ENCODE peak calls at places on chromosomes 3 and 15, in eight cellular contexts. R is HAP-1; N is stimulated activated CD4-positive, alpha-beta T cell treated with anti-CD3 and anti-CD28 coated beads, TNF-alpha, amount 100 ng/mL, for 1 hour; F is posterior vena cava; O is stomach; X is neural crest cell; M is SJSA1; I is NCI-H1436. Q is an unnamed sample.

GRCh38 chr15:86268558-86268957 is 188.9 kb downstream of the AGBL1 start:
- DNase-seq in R (no peak), N (no peak), F (no peak), O (no peak), X (no peak), M (no peak), I (no peak), Q (no peak)

GRCh38 chr3:107897471-107898180 is 193.2 kb downstream of the CD47 start:
- DNase-seq in R (no peak), N (no peak), F (no peak), O (no peak), X (no peak), M (peak), I (peak), Q (no peak)

GRCh38 chr3:138459619-138460535 is 25.5 kb downstream of the ESYT3 start:
- DNase-seq in R (no peak), N (no peak), F (peak), O (no peak), X (no peak), M (no peak), I (no peak), Q (no peak)

GRCh38 chr15:76163429-76164020 is 103.7 kb downstream of the TMEM266 start:
- DNase-seq in R (no peak), N (no peak), F (peak), O (peak), X (no peak), M (peak), I (no peak), Q (no peak)

GRCh38 chr3:67389176-67389575 is 265.2 kb downstream of the SUCLG2 start:
- DNase-seq in R (no peak), N (no peak), F (no peak), O (no peak), X (no peak), M (no peak), I (no peak), Q (no peak)

GRCh38 chr3:141050576-141050912 is 603 bp upstream of the SPSB4 start:
- DNase-seq in R (no peak), N (no peak), F (no peak), O (no peak), X (no peak), M (no peak), I (no peak), Q (no peak)

GRCh38 chr3:94928921-94929320 is 866.1 kb downstream of the NSUN3 start:
- DNase-seq in R (no peak), N (no peak), F (no peak), O (no peak), X (no peak), M (no peak), I (no peak), Q (no peak)

GRCh38 chr3:129046732-129047552 is 13.6 kb upstream of the GP9 start:
- DNase-seq in R (no peak), N (no peak), F (peak), O (peak), X (no peak), M (no peak), I (no peak), Q (no peak)

GRCh38 chr3:148280623-148281242 is 417.0 kb upstream of the AGTR1 start:
- DNase-seq in R (no peak), N (no peak), F (no peak), O (no peak), X (no peak), M (no peak), I (no peak), Q (no peak)

GRCh38 chr3:168888781-168889180 is 774.7 kb downstream of the MECOM start:
- DNase-seq in R (no peak), N (no peak), F (no peak), O (no peak), X (no peak), M (no peak), I (no peak), Q (no peak)

GRCh38 chr3:28295819-28296364 is 52.6 kb upstream of the ZCWPW2 start:
- DNase-seq in R (no peak), N (no peak), F (no peak), O (no peak), X (no peak), M (no peak), I (no peak), Q (no peak)

GRCh38 chr3:186790261-186790981 is 7.0 kb downstream of the EIF4A2 start:
- DNase-seq in R (peak), N (no peak), F (no peak), O (no peak), X (no peak), M (peak), I (no peak), Q (no peak)

GRCh38 chr15:45023659-45024320 is 795 bp downstream of the SORD start:
- DNase-seq in R (peak), N (no peak), F (no peak), O (no peak), X (no peak), M (peak), I (no peak), Q (no peak)

GRCh38 chr3:143901105-143901504 is 52.8 kb upstream of the SLC9A9 start:
- DNase-seq in R (no peak), N (no peak), F (no peak), O (no peak), X (no peak), M (no peak), I (no peak), Q (no peak)

GRCh38 chr3:149382518-149382917 is 5.1 kb upstream of the TM4SF1 start:
- DNase-seq in R (no peak), N (no peak), F (no peak), O (no peak), X (no peak), M (no peak), I (no peak), Q (no peak)

GRCh38 chr3:17025594-17026139 is 140.9 kb downstream of the PLCL2 start:
- DNase-seq in R (no peak), N (no peak), F (no peak), O (no peak), X (no peak), M (no peak), I (no peak), Q (no peak)

GRCh38 chr3:171173732-171174131 is 147.2 kb upstream of the SLC2A2 start:
- DNase-seq in R (no peak), N (no peak), F (no peak), O (no peak), X (no peak), M (no peak), I (peak), Q (no peak)

GRCh38 chr15:81924667-81925183 is 121.1 kb downstream of the MEX3B start:
- DNase-seq in R (no peak), N (no peak), F (no peak), O (no peak), X (no peak), M (no peak), I (no peak), Q (no peak)

GRCh38 chr15:72838311-72838731 is 54.8 kb upstream of the ADPGK start:
- DNase-seq in R (no peak), N (no peak), F (no peak), O (no peak), X (no peak), M (no peak), I (no peak), Q (no peak)

GRCh38 chr3:66113542-66113941 is 74.8 kb upstream of the MAGI1 start:
- DNase-seq in R (no peak), N (no peak), F (no peak), O (no peak), X (no peak), M (no peak), I (no peak), Q (no peak)

GRCh38 chr3:52836471-52836845 is 1.6 kb upstream of the MUSTN1 start:
- DNase-seq in R (no peak), N (no peak), F (no peak), O (no peak), X (no peak), M (no peak), I (no peak), Q (no peak)

GRCh38 chr3:47012342-47013230 is 33.1 kb downstream of the NBEAL2 start:
- DNase-seq in R (no peak), N (no peak), F (no peak), O (peak), X (no peak), M (no peak), I (no peak), Q (no peak)

GRCh38 chr3:25573386-25574171 is 91.1 kb downstream of the TOP2B start:
- DNase-seq in R (no peak), N (no peak), F (no peak), O (no peak), X (no peak), M (peak), I (no peak), Q (no peak)

GRCh38 chr3:112333386-112334334 is 704 bp downstream of the CD200 start:
- DNase-seq in R (peak), N (no peak), F (no peak), O (no peak), X (peak), M (no peak), I (peak), Q (no peak)

GRCh38 chr3:134693804-134694203 is 43.0 kb upstream of the KY start:
- DNase-seq in R (no peak), N (no peak), F (no peak), O (no peak), X (no peak), M (no peak), I (no peak), Q (no peak)

GRCh38 chr3:9951962-9952805 is at the start of gene PRRT3:
- DNase-seq in R (peak), N (no peak), F (no peak), O (peak), X (peak), M (no peak), I (no peak), Q (peak)

GRCh38 chr15:28921925-28922711 is 36.3 kb downstream of the APBA2 start:
- DNase-seq in R (no peak), N (no peak), F (peak), O (no peak), X (no peak), M (no peak), I (no peak), Q (no peak)

GRCh38 chr15:78618064-78618463 is 2.7 kb downstream of the CHRNA3 start:
- DNase-seq in R (no peak), N (no peak), F (peak), O (peak), X (no peak), M (no peak), I (no peak), Q (no peak)

GRCh38 chr3:188126271-188126670 is 27.7 kb upstream of the LPP start:
- DNase-seq in R (no peak), N (no peak), F (no peak), O (no peak), X (no peak), M (no peak), I (no peak), Q (no peak)

GRCh38 chr3:156630081-156630772 is 44.2 kb upstream of the TIPARP start:
- DNase-seq in R (no peak), N (no peak), F (no peak), O (no peak), X (no peak), M (no peak), I (peak), Q (no peak)

GRCh38 chr15:79192462-79193036 is 90.0 kb upstream of the ANKRD34C start:
- DNase-seq in R (no peak), N (no peak), F (no peak), O (no peak), X (no peak), M (no peak), I (no peak), Q (no peak)

GRCh38 chr3:120369000-120369399 is 19.8 kb upstream of the LRRC58 start:
- DNase-seq in R (no peak), N (no peak), F (no peak), O (no peak), X (no peak), M (no peak), I (no peak), Q (no peak)

GRCh38 chr15:67006089-67007065 is 59.0 kb upstream of the SMAD3 start:
- DNase-seq in R (no peak), N (no peak), F (no peak), O (no peak), X (no peak), M (no peak), I (no peak), Q (no peak)

GRCh38 chr15:80776420-80777045 is 2.6 kb upstream of the CEMIP start:
- DNase-seq in R (peak), N (peak), F (peak), O (peak), X (peak), M (peak), I (peak), Q (peak)

GRCh38 chr15:58361291-58361759 is 70.5 kb upstream of the LIPC start:
- DNase-seq in R (no peak), N (no peak), F (no peak), O (no peak), X (no peak), M (peak), I (peak), Q (no peak)

GRCh38 chr15:70509282-70510272 is 253.8 kb downstream of the UACA start:
- DNase-seq in R (no peak), N (no peak), F (peak), O (no peak), X (no peak), M (no peak), I (no peak), Q (no peak)

GRCh38 chr3:171123913-171124312 is 97.4 kb upstream of the SLC2A2 start:
- DNase-seq in R (no peak), N (no peak), F (no peak), O (no peak), X (no peak), M (no peak), I (no peak), Q (no peak)

GRCh38 chr15:74470631-74471396 is 9.9 kb upstream of the UBL7 start:
- DNase-seq in R (no peak), N (no peak), F (no peak), O (no peak), X (no peak), M (no peak), I (no peak), Q (no peak)